ENCODE peak calls at places on chromosomes 2 and 18, in six cellular contexts. One of them, this sample, is unnamed.

GRCh38 chr18:79680891-79681339 is 1.3 kb downstream of the CTDP1 start:
- DNase-seq in hypothalamus: no peak
- DNase-seq in GM10248: no peak
- DNase-seq in CD8-positive, alpha-beta memory T cell: no peak
- DNase-seq in EH: no peak
- DNase-seq in T-helper 2 cell: no peak
- DNase-seq in this sample: no peak

GRCh38 chr2:109666466-109666865 is 52.3 kb downstream of the SOWAHC start:
- DNase-seq in hypothalamus: no peak
- DNase-seq in GM10248: no peak
- DNase-seq in CD8-positive, alpha-beta memory T cell: no peak
- DNase-seq in EH: no peak
- DNase-seq in T-helper 2 cell: no peak
- DNase-seq in this sample: no peak

GRCh38 chr2:215626812-215627281 is 191.0 kb upstream of the FN1 start:
- DNase-seq in hypothalamus: no peak
- DNase-seq in GM10248: no peak
- DNase-seq in CD8-positive, alpha-beta memory T cell: no peak
- DNase-seq in EH: peak
- DNase-seq in T-helper 2 cell: no peak
- DNase-seq in this sample: peak

GRCh38 chr2:71466301-71467179 is 13.2 kb downstream of the DYSF start:
- DNase-seq in hypothalamus: peak
- DNase-seq in GM10248: peak
- DNase-seq in CD8-positive, alpha-beta memory T cell: no peak
- DNase-seq in EH: peak
- DNase-seq in T-helper 2 cell: no peak
- DNase-seq in this sample: peak

GRCh38 chr2:37641582-37642111 is 29.8 kb downstream of the CDC42EP3 start:
- DNase-seq in hypothalamus: no peak
- DNase-seq in GM10248: no peak
- DNase-seq in CD8-positive, alpha-beta memory T cell: no peak
- DNase-seq in EH: peak
- DNase-seq in T-helper 2 cell: no peak
- DNase-seq in this sample: peak

GRCh38 chr2:157497603-157498314 is 53.9 kb upstream of the CYTIP start:
- DNase-seq in hypothalamus: no peak
- DNase-seq in GM10248: peak
- DNase-seq in CD8-positive, alpha-beta memory T cell: peak
- DNase-seq in EH: peak
- DNase-seq in T-helper 2 cell: no peak
- DNase-seq in this sample: peak

GRCh38 chr18:43587538-43588153 is 310.4 kb upstream of the SYT4 start:
- DNase-seq in hypothalamus: no peak
- DNase-seq in GM10248: peak
- DNase-seq in CD8-positive, alpha-beta memory T cell: no peak
- DNase-seq in EH: peak
- DNase-seq in T-helper 2 cell: no peak
- DNase-seq in this sample: peak

GRCh38 chr18:41923495-41923894 is 31.5 kb upstream of the PIK3C3 start:
- DNase-seq in hypothalamus: no peak
- DNase-seq in GM10248: no peak
- DNase-seq in CD8-positive, alpha-beta memory T cell: no peak
- DNase-seq in EH: no peak
- DNase-seq in T-helper 2 cell: no peak
- DNase-seq in this sample: no peak

This sample was measured in NCI-H69.